ENCODE peak calls at places on chromosomes 4 and X, in ten cellular contexts. D is A673; C is IMR-90; F is activated naive CD4-positive, alpha-beta T cell; H is activated naive CD8-positive, alpha-beta T cell treated with anti-CD3 and anti-CD28 coated beads, Interleukin-2, amount 10 ng/mL, durations not matched to agents 7 days and 5 days; L is stimulated activated CD4-positive, alpha-beta T cell treated with anti-CD3 and anti-CD28 coated beads, Interleukin-4, amount 100 ng/mL, for 4 hours; N is KBM-7; S is caudate nucleus; Q is HTR-8/SVneo; U is bronchial epithelial cell. R is an unnamed sample.

GRCh38 chrX:41828821-41829220 is 94.5 kb downstream of the CASK start:
- DNase-seq in L (no peak), N (no peak), H (no peak), S (no peak), C (peak), U (no peak), F (no peak), Q (no peak), D (no peak), R (no peak)

GRCh38 chr4:184248216-184248615 is 30.5 kb upstream of the ENPP6 start:
- DNase-seq in C (no peak), L (no peak), F (no peak), D (no peak), H (no peak), N (no peak), U (no peak), S (no peak), Q (no peak), R (no peak)

GRCh38 chr4:71187399-71188196 is 151.2 kb upstream of the SLC4A4 start:
- DNase-seq in S (peak), H (peak), N (peak), U (peak), L (no peak), C (peak), Q (no peak), D (peak), F (no peak), R (no peak)

GRCh38 chr4:28073860-28074555 is 1213.4 kb downstream of the STIM2 start:
- DNase-seq in U (no peak), Q (peak), C (no peak), H (no peak), L (no peak), S (no peak), N (no peak), F (no peak), D (peak), R (peak)

GRCh38 chr4:11814758-11815157 is 386.1 kb upstream of the HS3ST1 start:
- DNase-seq in H (no peak), Q (no peak), N (no peak), L (no peak), U (peak), S (no peak), F (no peak), D (no peak), C (no peak), R (no peak)

GRCh38 chrX:45794323-45794994 is 593.8 kb upstream of the DIPK2B start:
- DNase-seq in N (no peak), H (no peak), L (no peak), F (no peak), D (no peak), U (no peak), Q (no peak), C (no peak), S (no peak), R (no peak)

GRCh38 chr4:76011700-76012387 is 4.5 kb upstream of the CXCL9 start:
- DNase-seq in Q (no peak), F (no peak), S (no peak), N (no peak), H (no peak), U (peak), L (no peak), D (peak), C (peak), R (no peak)

GRCh38 chrX:30577362-30577961 is at the start of gene TASL:
- DNase-seq in F (no peak), L (peak), H (no peak), Q (no peak), C (no peak), D (no peak), S (no peak), U (no peak), N (peak), R (no peak)

GRCh38 chr4:34010703-34011102 is 2233.6 kb downstream of the ARAP2 start:
- DNase-seq in H (no peak), U (no peak), Q (no peak), D (no peak), C (no peak), N (no peak), S (no peak), L (no peak), F (no peak), R (no peak)

GRCh38 chr4:13611283-13611842 is 16.2 kb downstream of the BOD1L1 start:
- DNase-seq in N (no peak), F (no peak), H (no peak), C (peak), U (peak), L (no peak), D (no peak), S (no peak), Q (no peak), R (no peak)

GRCh38 chrX:10157545-10157944 is 770 bp downstream of the CLCN4 start:
- DNase-seq in F (no peak), N (no peak), C (peak), L (no peak), U (peak), Q (no peak), D (no peak), S (no peak), H (no peak), R (no peak)

GRCh38 chr4:52822583-52823477 is 39.3 kb upstream of the RASL11B start:
- DNase-seq in U (peak), H (no peak), D (no peak), L (no peak), Q (no peak), N (no peak), F (no peak), S (no peak), C (peak), R (no peak)

GRCh38 chr4:169314906-169315305 is 44.1 kb upstream of the SH3RF1 start:
- DNase-seq in L (no peak), S (peak), Q (peak), F (no peak), D (peak), N (no peak), U (peak), C (peak), H (no peak), R (peak)

GRCh38 chr4:40251366-40251765 is 54.5 kb downstream of the RHOH start:
- DNase-seq in C (no peak), H (peak), D (peak), F (no peak), Q (peak), S (no peak), U (peak), L (no peak), N (no peak), R (no peak)

GRCh38 chrX:44314259-44314734 is 29.2 kb downstream of the EFHC2 start:
- DNase-seq in D (no peak), H (no peak), S (no peak), L (no peak), C (peak), F (no peak), N (peak), Q (peak), U (peak), R (peak)

GRCh38 chrX:72265263-72265662 is 11.8 kb downstream of the RPS4X start:
- DNase-seq in N (no peak), L (no peak), Q (no peak), F (no peak), U (no peak), D (no peak), S (no peak), H (no peak), C (no peak), R (no peak)

GRCh38 chr4:68724426-68724825 is 54.0 kb upstream of the UGT2B15 start:
- DNase-seq in N (no peak), Q (no peak), U (no peak), C (no peak), H (no peak), L (no peak), F (no peak), S (no peak), D (no peak), R (no peak)

GRCh38 chr4:95129036-95129435 is 371.3 kb downstream of the BMPR1B start:
- DNase-seq in F (no peak), U (no peak), Q (no peak), N (no peak), D (peak), S (no peak), C (no peak), H (no peak), L (no peak), R (no peak)

GRCh38 chrX:53266914-53267313 is 14.5 kb downstream of the IQSEC2 start:
- DNase-seq in D (no peak), F (no peak), L (no peak), Q (no peak), S (no peak), H (no peak), C (no peak), N (no peak), U (no peak), R (no peak)

GRCh38 chr4:6566582-6567190 is 8.3 kb upstream of the MAN2B2 start:
- DNase-seq in F (no peak), C (no peak), L (no peak), H (no peak), S (no peak), U (no peak), N (peak), D (no peak), Q (no peak), R (no peak)

GRCh38 chr4:33959519-33959918 is 2284.8 kb downstream of the ARAP2 start:
- DNase-seq in F (no peak), S (no peak), H (no peak), D (no peak), Q (no peak), L (no peak), C (no peak), N (no peak), U (no peak), R (no peak)

GRCh38 chrX:145865082-145865481 is 47.5 kb downstream of the SLITRK2 start:
- DNase-seq in F (no peak), L (no peak), S (no peak), D (no peak), C (no peak), Q (no peak), N (no peak), U (no peak), H (no peak), R (no peak)

GRCh38 chrX:130906776-130907175 is 3.8 kb upstream of the ENOX2 start:
- DNase-seq in C (no peak), S (no peak), D (no peak), H (no peak), Q (no peak), L (no peak), N (no peak), F (no peak), U (no peak), R (no peak)

GRCh38 chrX:15465347-15465746 is 27.8 kb downstream of the PIR start:
- DNase-seq in N (peak), Q (no peak), D (peak), H (no peak), S (no peak), U (peak), L (no peak), C (peak), F (no peak), R (no peak)

GRCh38 chrX:122641826-122642225 is 542.3 kb upstream of the GRIA3 start:
- DNase-seq in U (no peak), Q (no peak), D (no peak), N (no peak), F (no peak), H (no peak), C (no peak), S (no peak), L (no peak), R (no peak)

GRCh38 chr4:112889619-112890294 is 159.7 kb upstream of the ANK2 start:
- DNase-seq in Q (no peak), N (no peak), L (no peak), F (no peak), U (peak), C (peak), H (no peak), S (no peak), D (peak), R (no peak)

GRCh38 chrX:108270280-108270679 is 167.9 kb downstream of the COL4A6 start:
- DNase-seq in N (peak), H (no peak), Q (no peak), C (no peak), U (peak), S (no peak), F (no peak), D (no peak), L (no peak), R (no peak)

GRCh38 chrX:119758682-119759332 is 419 bp downstream of the SOWAHD start:
- DNase-seq in F (peak), Q (no peak), U (peak), L (peak), C (no peak), N (peak), H (peak), D (peak), S (peak), R (no peak)

GRCh38 chrX:29257516-29257915 is 670.3 kb downstream of the IL1RAPL1 start:
- DNase-seq in N (no peak), L (no peak), S (no peak), Q (no peak), U (no peak), C (peak), D (peak), H (no peak), F (no peak), R (peak)

GRCh38 chrX:120299928-120300327 is 11.3 kb downstream of the TMEM255A start:
- DNase-seq in Q (no peak), S (no peak), L (no peak), H (no peak), U (peak), C (no peak), N (no peak), D (no peak), F (no peak), R (peak)

GRCh38 chr4:88613417-88613875 is 21.2 kb downstream of the HERC3 start:
- DNase-seq in S (no peak), N (peak), C (no peak), U (peak), D (peak), H (no peak), L (peak), Q (no peak), F (no peak), R (no peak)

GRCh38 chr4:159010563-159011260 is 92.2 kb upstream of the RAPGEF2 start:
- DNase-seq in N (no peak), Q (no peak), H (no peak), C (peak), L (no peak), F (no peak), U (peak), D (no peak), S (no peak), R (peak)

GRCh38 chr4:10030946-10031662 is 9.8 kb upstream of the SLC2A9 start:
- DNase-seq in D (no peak), F (no peak), H (no peak), U (no peak), Q (no peak), C (no peak), L (no peak), N (no peak), S (no peak), R (peak)

GRCh38 chr4:144615182-144615581 is 30.8 kb upstream of the HHIP start:
- DNase-seq in N (no peak), C (peak), U (peak), F (no peak), H (no peak), L (no peak), D (no peak), S (no peak), Q (no peak), R (no peak)

GRCh38 chr4:114364857-114365256 is 233.8 kb upstream of the UGT8 start:
- DNase-seq in D (no peak), N (no peak), L (no peak), F (no peak), C (peak), S (no peak), U (peak), Q (peak), H (no peak), R (no peak)

GRCh38 chr4:52263612-52264011 is 212.5 kb downstream of the SPATA18 start:
- DNase-seq in F (no peak), Q (no peak), N (no peak), H (no peak), L (no peak), D (peak), S (no peak), U (peak), C (no peak), R (no peak)

GRCh38 chrX:24339911-24340310 is 20.5 kb upstream of the SUPT20HL1 start:
- DNase-seq in H (no peak), C (no peak), U (no peak), S (no peak), F (no peak), Q (no peak), D (no peak), L (no peak), N (no peak), R (no peak)

GRCh38 chrX:53088136-53088974 is 5.6 kb upstream of the KANTR start:
- DNase-seq in Q (peak), U (peak), S (peak), D (peak), F (peak), C (peak), N (no peak), H (peak), L (peak), R (no peak)

GRCh38 chrX:24168807-24169206 is 19.3 kb downstream of the ZFX start:
- DNase-seq in F (no peak), C (no peak), Q (no peak), H (no peak), N (no peak), D (no peak), L (no peak), U (no peak), S (no peak), R (no peak)

GRCh38 chr4:167233523-167234387 is 539 bp downstream of the SPOCK3 start:
- DNase-seq in Q (peak), H (peak), C (no peak), F (no peak), L (no peak), D (peak), U (peak), N (peak), S (peak), R (no peak)